ENCODE peak calls at places on chromosome 4, in nine cellular contexts. D is stimulated activated CD8-positive, alpha-beta memory T cell treated with anti-CD3 and anti-CD28 coated beads, Interleukin-4, amount 100 ng/mL, for 48 hours; X is stimulated activated naive CD8-positive, alpha-beta T cell treated with anti-CD3 and anti-CD28 coated beads, Interleukin-15, Interleukin-2, amounts not matched to agents 100 U/mL and 50 U/mL, for 24 hours; F is effector memory CD4-positive, alpha-beta T cell; R is tibial artery; I is activated naive CD8-positive, alpha-beta T cell treated with anti-CD3 and anti-CD28 coated beads, Interleukin-2, amount 50 U/mL, for 24 hours; K is endothelial cell; V is RWPE1; E is stimulated activated CD4-positive, alpha-beta T cell treated with anti-CD3 and anti-CD28 coated beads, Interleukin-1b, Interleukin-23, amount 100 ng/mL, for 4 hours. N is an unnamed sample.

GRCh38 chr4:107380836-107381438 is 339.1 kb downstream of the PAPSS1 start:
- DNase-seq in D (no peak), X (no peak), F (no peak), R (no peak), I (no peak), K (no peak), V (no peak), E (no peak), N (no peak)

GRCh38 chr4:30867427-30867826 is 147.3 kb downstream of the PCDH7 start:
- DNase-seq in D (no peak), X (no peak), F (no peak), R (peak), I (no peak), K (no peak), V (no peak), E (no peak), N (no peak)

GRCh38 chr4:184232212-184232611 is 14.5 kb upstream of the ENPP6 start:
- DNase-seq in D (no peak), X (no peak), F (no peak), R (no peak), I (no peak), K (no peak), V (no peak), E (no peak), N (no peak)

GRCh38 chr4:53712326-53712725 is 121.0 kb upstream of the LNX1 start:
- DNase-seq in D (no peak), X (no peak), F (no peak), R (no peak), I (no peak), K (no peak), V (no peak), E (no peak), N (no peak)

GRCh38 chr4:105707783-105708182 is 706 bp downstream of the INTS12 start:
- DNase-seq in D (no peak), X (no peak), F (no peak), R (no peak), I (no peak), K (no peak), V (no peak), E (no peak), N (no peak)

GRCh38 chr4:137502730-137503129 is 29.6 kb downstream of the PCDH18 start:
- DNase-seq in D (no peak), X (no peak), F (no peak), R (no peak), I (no peak), K (no peak), V (no peak), E (no peak), N (no peak)

GRCh38 chr4:39664828-39665731 is 26.4 kb upstream of the SMIM14 start:
- DNase-seq in D (no peak), X (no peak), F (no peak), R (no peak), I (no peak), K (no peak), V (no peak), E (no peak), N (no peak)

GRCh38 chr4:10974371-10974770 is 289.8 kb upstream of the CLNK start:
- DNase-seq in D (no peak), X (no peak), F (no peak), R (no peak), I (no peak), K (no peak), V (no peak), E (no peak), N (no peak)

GRCh38 chr4:6225469-6225868 is 25.1 kb upstream of the JAKMIP1 start:
- DNase-seq in D (peak), X (no peak), F (no peak), R (peak), I (peak), K (peak), V (peak), E (no peak), N (no peak)

GRCh38 chr4:41256131-41256739 is 493 bp upstream of the UCHL1 start:
- DNase-seq in D (no peak), X (no peak), F (no peak), R (no peak), I (no peak), K (peak), V (no peak), E (no peak), N (no peak)